ENCODE peak calls at places on chromosomes 12 and 14, in nine cellular contexts. U is RWPE2; I is fibroblast of the aortic adventitia; E is epithelial cell of proximal tubule; F is GM23248; T is kidney; W is HCT116; J is GM06990; D is naive thymus-derived CD4-positive, alpha-beta T cell. X is an unnamed sample.

GRCh38 chr12:113152835-113153814 is 3.6 kb downstream of the CFAP73 start:
- DNase-seq in U (no peak), T (peak; percentile 90), F (peak; percentile 83), E (peak; percentile 30), D (peak; percentile 86), W (peak; percentile 54), I (peak; percentile 64), J (peak; percentile 75), X (peak; percentile 59)

GRCh38 chr12:8087666-8088065 is 5.6 kb downstream of the NECAP1 start:
- DNase-seq in T (no peak), F (no peak), W (no peak), D (no peak), E (no peak), J (no peak), U (no peak), I (no peak), X (no peak)

GRCh38 chr12:97300921-97301320 is 161.7 kb upstream of the RMST start:
- DNase-seq in F (no peak), T (no peak), E (no peak), J (no peak), D (no peak), W (no peak), U (no peak), I (no peak), X (no peak)

GRCh38 chr12:80101126-80101525 is 1.8 kb downstream of the OTOGL start:
- DNase-seq in J (no peak), D (no peak), T (no peak), F (peak; percentile 24), E (no peak), U (no peak), I (peak; percentile 4), W (no peak), X (no peak)

GRCh38 chr14:105015905-105016304 is 5.0 kb downstream of the CDCA4 start:
- DNase-seq in W (no peak), E (no peak), U (no peak), D (no peak), I (no peak), J (no peak), T (no peak), F (no peak), X (no peak)

GRCh38 chr12:64390275-64390851 is at the start of gene C12orf56:
- DNase-seq in D (no peak), F (peak; percentile 67), J (no peak), E (no peak), T (peak; percentile 69), U (no peak), I (peak; percentile 16), W (no peak), X (no peak)

GRCh38 chr12:71871116-71871515 is 31.6 kb downstream of the TBC1D15 start:
- DNase-seq in J (no peak), E (no peak), W (no peak), D (no peak), I (peak; percentile 55), F (peak; percentile 69), U (no peak), T (no peak), X (no peak)

GRCh38 chr14:90796319-90796718 is 19.9 kb downstream of the TTC7B start:
- DNase-seq in E (no peak), U (no peak), W (no peak), F (no peak), J (no peak), D (no peak), T (no peak), I (no peak), X (no peak)

GRCh38 chr12:6074979-6075585 is 49.4 kb downstream of the VWF start:
- DNase-seq in E (no peak), D (no peak), J (no peak), W (no peak), I (no peak), U (no peak), F (peak; percentile 65), T (no peak), X (no peak)

GRCh38 chr12:47977772-47978597 is 14.6 kb downstream of the TMEM106C start:
- DNase-seq in I (no peak), U (no peak), J (no peak), E (no peak), T (no peak), W (no peak), D (no peak), F (no peak), X (no peak)

GRCh38 chr14:36451346-36452065 is 68.5 kb downstream of the NKX2-1 start:
- DNase-seq in J (no peak), U (no peak), E (no peak), T (no peak), D (no peak), W (no peak), F (no peak), I (no peak), X (no peak)

GRCh38 chr12:13173012-13173441 is 23.5 kb upstream of the EMP1 start:
- DNase-seq in W (no peak), F (peak; percentile 85), I (peak; percentile 89), J (no peak), U (no peak), D (no peak), T (no peak), E (no peak), X (no peak)

GRCh38 chr12:23098110-23099049 is 473.4 kb downstream of the ETNK1 start:
- DNase-seq in U (no peak), D (no peak), I (peak; percentile 47), F (no peak), J (no peak), E (no peak), W (no peak), T (no peak), X (no peak)

DNA sequence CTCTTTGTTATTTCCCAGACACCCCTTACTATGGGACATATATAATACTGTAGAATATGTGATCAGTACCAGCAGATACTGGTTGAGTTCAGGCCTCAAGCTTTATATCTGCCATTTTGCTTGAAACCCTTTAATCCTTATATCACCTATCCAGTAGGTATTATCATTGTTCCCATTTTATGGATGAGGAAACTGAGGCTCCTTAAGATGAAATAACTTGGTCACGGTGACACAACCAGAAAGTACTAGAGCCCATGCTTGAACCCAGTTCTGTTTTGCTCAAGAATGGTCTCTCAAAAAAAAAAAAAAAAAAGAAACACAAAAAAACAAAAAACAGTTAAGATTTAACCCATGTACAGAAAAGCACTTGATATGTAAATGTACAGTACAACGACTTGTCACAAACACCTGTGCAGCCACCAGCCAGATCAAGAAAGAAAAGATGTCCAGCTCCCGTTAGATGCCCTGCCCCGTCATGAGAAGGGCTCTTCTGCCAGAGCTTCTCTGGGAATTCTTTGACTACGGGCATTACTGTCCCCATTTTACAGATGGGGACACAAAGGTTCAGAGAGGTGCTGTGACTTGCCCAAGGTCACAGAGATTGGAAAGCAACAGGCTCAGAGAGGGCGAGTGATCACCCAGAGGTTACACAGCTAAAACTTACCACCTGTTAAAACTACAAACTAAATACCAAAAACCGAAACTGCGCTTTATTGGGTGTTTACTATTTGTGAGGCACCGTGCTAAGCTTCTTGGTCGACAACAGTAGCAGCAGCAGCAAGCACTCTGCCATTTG is 669 bp upstream of the WSCD2 start:
- DNase-seq in T (no peak), J (no peak), I (no peak), U (no peak), D (no peak), W (no peak), F (no peak), E (no peak), X (no peak)
- H3K4me3 ChIP-seq in T (peak overlapping the region; percentile 35), J (no peak overlapping the region), I (no peak overlapping the region), U (no peak overlapping the region), D (no peak overlapping the region), W (peak overlapping the region; percentile 17), F (peak overlapping the region; percentile 65), E (no peak overlapping the region), X (no peak overlapping the region)

GRCh38 chr12:54261817-54262402 is 18.0 kb downstream of the CBX5 start:
- DNase-seq in I (peak; percentile 42), T (no peak), D (no peak), F (peak; percentile 34), U (no peak), W (no peak), J (no peak), E (peak; percentile 31), X (no peak)
- H3K4me3 ChIP-seq in I (no peak overlapping the region), T (no peak overlapping the region), D (no peak overlapping the region), F (peak overlapping the region; percentile 39), U (no peak overlapping the region), W (no peak overlapping the region), J (no peak overlapping the region), E (no peak overlapping the region), X (no peak overlapping the region)

GRCh38 chr12:44584625-44585024 is 291.5 kb downstream of the NELL2 start:
- DNase-seq in F (no peak), W (no peak), T (no peak), E (no peak), J (no peak), U (no peak), I (no peak), D (no peak), X (no peak)

GRCh38 chr12:44581642-44582242 is 294.4 kb downstream of the NELL2 start:
- DNase-seq in T (no peak), W (no peak), D (no peak), F (no peak), E (no peak), J (no peak), I (no peak), U (no peak), X (no peak)

DNA sequence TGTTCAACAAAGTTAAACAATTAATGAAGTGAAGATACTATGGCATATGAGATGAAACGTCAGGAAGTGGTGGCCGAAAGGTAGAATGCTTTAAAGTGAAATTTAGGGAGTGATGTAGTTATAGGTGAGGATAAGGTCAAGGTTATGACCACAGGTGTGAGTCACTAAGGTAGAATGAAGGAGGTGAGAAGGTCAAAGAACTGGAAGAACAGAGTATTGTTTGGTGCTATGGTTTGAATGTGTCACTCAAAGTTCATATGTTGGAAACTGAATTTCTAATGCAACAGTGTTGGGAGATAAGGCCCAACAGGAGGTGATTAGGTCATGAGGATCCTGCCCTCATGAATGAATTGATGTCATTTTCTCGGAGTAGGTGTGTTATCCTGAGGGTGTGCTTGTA is 293.6 kb downstream of the NELL2 start:
- DNase-seq in J (no peak), F (no peak), E (no peak), T (no peak), U (no peak), I (no peak), D (no peak), W (no peak), X (no peak)
- H3K4me3 ChIP-seq in J (no peak overlapping the region), F (no peak overlapping the region), E (no peak overlapping the region), T (no peak overlapping the region), U (no peak overlapping the region), I (no peak overlapping the region), D (no peak overlapping the region), W (no peak overlapping the region), X (no peak overlapping the region)

DNA sequence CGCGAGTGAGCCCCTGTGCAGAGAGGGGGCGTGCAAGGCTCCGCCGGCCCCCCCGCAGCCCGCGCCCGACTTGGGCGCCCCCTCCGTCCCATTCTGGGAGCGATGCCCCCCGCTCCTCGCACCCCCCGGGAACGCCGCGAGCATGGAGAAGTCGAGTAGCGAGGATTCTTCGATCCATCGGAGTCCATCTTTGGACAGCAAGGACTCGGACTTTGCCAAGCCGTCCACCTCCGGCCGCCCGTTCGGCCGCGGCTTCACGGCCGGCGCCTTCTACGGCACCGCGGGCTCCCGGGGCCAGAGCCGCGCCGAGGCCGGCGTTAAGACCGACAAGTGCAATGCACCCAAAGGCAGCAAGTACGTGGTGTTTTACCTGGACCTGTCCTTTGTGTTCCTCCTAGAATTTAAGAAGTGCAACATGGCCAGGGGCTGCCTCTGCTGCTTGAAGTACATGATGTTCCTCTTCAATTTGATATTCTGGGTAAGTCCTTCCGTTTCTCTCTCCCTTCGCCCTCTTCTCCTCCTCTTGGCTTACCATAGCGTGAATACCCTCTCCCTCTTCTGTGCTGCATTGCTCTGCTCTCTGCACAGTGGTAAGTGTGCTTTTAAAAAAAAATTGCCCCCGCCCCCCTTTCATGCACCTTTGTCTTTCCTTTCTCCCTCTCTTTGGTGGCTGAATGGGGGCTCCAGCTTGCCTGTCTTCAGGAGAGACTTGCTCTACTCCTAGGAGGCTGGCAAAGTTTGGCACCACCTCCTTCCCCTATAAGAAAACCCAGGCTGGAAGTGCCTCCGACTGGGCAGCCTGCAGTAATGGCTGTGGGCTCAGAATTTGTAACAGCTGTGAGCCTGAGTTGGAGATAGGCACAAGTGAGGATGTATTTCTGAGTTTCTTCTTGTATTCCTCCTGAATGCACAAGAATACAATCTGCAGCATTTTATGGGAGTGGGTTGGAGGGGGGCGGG is 123.9 kb downstream of the TSPAN9 start:
- DNase-seq in D (no peak), W (no peak), T (no peak), J (no peak), I (no peak), E (no peak), F (no peak), U (no peak), X (no peak)
- H3K4me3 ChIP-seq in D (no peak overlapping the region), W (no peak overlapping the region), T (no peak overlapping the region), J (no peak overlapping the region), I (peak overlapping the region; percentile 55), E (no peak overlapping the region), F (peak overlapping the region; percentile 73), U (peak overlapping the region; percentile 32), X (no peak overlapping the region)

X was measured in Jurkat, Clone E6-1.